ENCODE peak calls at places on chromosomes 16 and 17, in seven cellular contexts. C is AG04450, F is GF-D8, E is RCC 7860, R is lung, X is iPS-NIHi11, N is T-helper 2 cell. I is an unnamed sample.

GRCh38 chr17:2398655-2399571 is 1.9 kb downstream of the MNT start:
- DNase-seq in C (no peak), F (peak; percentile 1), E (peak; percentile 70), R (peak; percentile 66), X (peak; percentile 32), N (peak; percentile 86), I (peak; percentile 46)

GRCh38 chr17:50926523-50926922 is 60.4 kb upstream of the TOB1 start:
- DNase-seq in C (no peak), F (no peak), E (no peak), R (no peak), X (no peak), N (peak; percentile 84), I (no peak)

GRCh38 chr17:7944321-7944720 is 12.3 kb downstream of the CNTROB start:
- DNase-seq in C (no peak), F (no peak), E (no peak), R (no peak), X (no peak), N (no peak), I (no peak)

GRCh38 chr16:17177968-17178880 is 292.5 kb downstream of the XYLT1 start:
- DNase-seq in C (no peak), F (no peak), E (no peak), R (no peak), X (peak; percentile 35), N (no peak), I (no peak)

GRCh38 chr17:70636517-70637133 is 467.3 kb downstream of the KCNJ2 start:
- DNase-seq in C (peak; percentile 10), F (peak; percentile 1), E (peak; percentile 48), R (no peak), X (peak; percentile 50), N (peak; percentile 27), I (no peak)

GRCh38 chr16:57632568-57632967 is 4.1 kb downstream of the ADGRG1 start:
- DNase-seq in C (no peak), F (no peak), E (no peak), R (no peak), X (no peak), N (no peak), I (no peak)

GRCh38 chr16:86345521-86345920 is 164.8 kb upstream of the FOXF1 start:
- DNase-seq in C (no peak), F (no peak), E (no peak), R (no peak), X (no peak), N (no peak), I (no peak)

GRCh38 chr17:9356488-9356911 is 219.1 kb downstream of the STX8 start:
- DNase-seq in C (no peak), F (no peak), E (no peak), R (no peak), X (no peak), N (no peak), I (no peak)

I was measured in naive thymus-derived CD4-positive, alpha-beta T cell.